ENCODE peak calls at places on chromosomes 13 and 19, in four cellular contexts. S is astrocyte of the spinal cord, A is fibroblast of pulmonary artery, T is AG04450. C is an unnamed sample.
A peak's percentile ranks its signal among the peaks of the same experiment; 100 is the strongest.

GRCh38 chr19:51664997-51665396 is 18.4 kb upstream of the SIGLEC14 start:
- DNase-seq in S (no peak), A (no peak), T (no peak), C (peak; percentile 11)

GRCh38 chr13:22793598-22794134 is 387.1 kb upstream of the SGCG start:
- DNase-seq in S (peak; percentile 33), A (no peak), T (no peak), C (no peak)

GRCh38 chr13:56352356-56352755 is 788.4 kb upstream of the PRR20A start:
- DNase-seq in S (peak; percentile 4), A (no peak), T (no peak), C (no peak)

GRCh38 chr19:44648536-44649370 is 5.0 kb downstream of the PVR start:
- DNase-seq in S (peak; percentile 36), A (peak; percentile 90), T (no peak), C (peak; percentile 80)

GRCh38 chr13:32011971-32012370 is 19.6 kb upstream of the FRY start:
- DNase-seq in S (no peak), A (no peak), T (no peak), C (no peak)

GRCh38 chr19:10769533-10770491 is 51.9 kb downstream of the DNM2 start:
- DNase-seq in S (no peak), A (peak; percentile 31), T (no peak), C (peak; percentile 62)

GRCh38 chr13:102870677-102871415 is 25.0 kb downstream of the ERCC5 start:
- DNase-seq in S (peak; percentile 73), A (peak; percentile 78), T (no peak), C (peak; percentile 64)

GRCh38 chr13:48131481-48131992 is 36.6 kb upstream of the MED4 start:
- DNase-seq in S (no peak), A (no peak), T (no peak), C (no peak)

GRCh38 chr13:97004886-97005285 is 10.6 kb upstream of the OXGR1 start:
- DNase-seq in S (no peak), A (peak; percentile 37), T (no peak), C (no peak)

GRCh38 chr13:43057653-43058317 is 34.4 kb downstream of the DNAJC15 start:
- DNase-seq in S (peak; percentile 92), A (peak; percentile 33), T (no peak), C (peak; percentile 44)

GRCh38 chr19:35612224-35612558 is 344 bp upstream of the HAUS5 start:
- DNase-seq in S (no peak), A (no peak), T (no peak), C (no peak)

GRCh38 chr19:53598361-53598760 is 33.4 kb upstream of the DPRX start:
- DNase-seq in S (no peak), A (no peak), T (no peak), C (no peak)

GRCh38 chr19:33193864-33194362 is at the start of gene LRP3:
- DNase-seq in S (no peak), A (peak; percentile 18), T (no peak), C (peak; percentile 34)

GRCh38 chr19:5251096-5252065 is 89.2 kb downstream of the PTPRS start:
- DNase-seq in S (no peak), A (no peak), T (no peak), C (no peak)

GRCh38 chr19:49823472-49823871 is 5.4 kb downstream of the MED25 start:
- DNase-seq in S (no peak), A (no peak), T (no peak), C (no peak)

GRCh38 chr13:43196171-43196611 is 172.8 kb downstream of the DNAJC15 start:
- DNase-seq in S (peak; percentile 4), A (peak; percentile 53), T (no peak), C (peak; percentile 48)

GRCh38 chr13:81745391-81745790 is 1404.5 kb upstream of the SPRY2 start:
- DNase-seq in S (no peak), A (no peak), T (no peak), C (no peak)

GRCh38 chr19:48616491-48617056 is 1.7 kb upstream of the FAM83E start:
- DNase-seq in S (no peak), A (no peak), T (no peak), C (no peak)

GRCh38 chr13:104310861-104311260 is 1244.6 kb upstream of the SLC10A2 start:
- DNase-seq in S (peak; percentile 33), A (no peak), T (no peak), C (no peak)

GRCh38 chr19:42197375-42197817 is 20.1 kb downstream of the DEDD2 start:
- DNase-seq in S (no peak), A (no peak), T (no peak), C (no peak)

GRCh38 chr13:46126552-46127171 is 21.8 kb upstream of the CPB2 start:
- DNase-seq in S (peak; percentile 75), A (peak; percentile 84), T (peak; percentile 43), C (peak; percentile 75)

GRCh38 chr13:72166102-72166660 is 299.2 kb upstream of the DACH1 start:
- DNase-seq in S (peak; percentile 35), A (no peak), T (no peak), C (peak; percentile 11)

GRCh38 chr19:37303591-37304171 is 67.2 kb upstream of the ZNF527 start:
- DNase-seq in S (no peak), A (no peak), T (no peak), C (no peak)

GRCh38 chr13:19810996-19811881 is 28.5 kb upstream of the PSPC1 start:
- DNase-seq in S (no peak), A (peak; percentile 13), T (no peak), C (peak; percentile 61)

GRCh38 chr19:33684550-33685303 is 63.0 kb downstream of the CHST8 start:
- DNase-seq in S (no peak), A (no peak), T (no peak), C (no peak)

GRCh38 chr19:19269952-19270694 is 3.0 kb downstream of the TM6SF2 start:
- DNase-seq in S (no peak), A (no peak), T (no peak), C (no peak)

GRCh38 chr19:47660435-47660832 is 51.5 kb downstream of the BICRA start:
- DNase-seq in S (no peak), A (no peak), T (no peak), C (no peak)

GRCh38 chr13:83449666-83450395 is 432.4 kb downstream of the SLITRK1 start:
- DNase-seq in S (peak; percentile 58), A (peak; percentile 50), T (peak; percentile 13), C (peak; percentile 0)

GRCh38 chr13:76991796-76992547 is at the start of gene CLN5:
- DNase-seq in S (peak; percentile 93), A (peak; percentile 93), T (peak; percentile 67), C (peak; percentile 93)

GRCh38 chr19:47095707-47096704 is 17.6 kb downstream of the ZC3H4 start:
- DNase-seq in S (peak; percentile 39), A (no peak), T (no peak), C (peak; percentile 53)

DNA sequence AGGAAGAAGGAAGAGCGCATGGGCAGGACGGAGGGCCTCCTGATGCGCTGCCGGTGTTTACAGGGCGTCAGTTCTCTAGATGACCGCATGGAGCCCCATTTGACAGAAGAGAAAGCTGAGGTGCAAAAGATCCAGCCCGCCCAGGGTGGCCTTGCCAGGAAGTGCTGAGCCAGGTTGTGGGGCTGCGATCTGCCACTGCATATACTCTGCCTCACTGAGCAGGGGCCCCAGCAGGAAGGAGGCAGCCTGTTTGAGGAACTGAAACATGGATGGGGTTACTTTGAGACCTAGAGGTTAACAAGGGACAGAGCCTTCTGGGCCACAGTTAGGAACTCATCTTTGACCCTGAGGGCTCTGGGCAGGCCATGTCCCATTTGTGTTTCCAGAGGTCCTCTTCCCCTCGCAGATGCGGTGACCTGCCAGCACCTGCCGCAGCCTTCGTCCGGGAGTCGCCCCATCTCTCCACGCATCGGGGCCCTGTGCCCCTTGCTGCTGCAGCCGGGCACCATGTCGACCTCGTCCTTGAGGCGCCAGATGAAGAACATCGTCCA is 3.2 kb downstream of the EPN1 start:
- DNase-seq in S (no peak), A (no peak), T (no peak), C (no peak)
- TF ChIP-seq CTCF in S (no peak), A (no peak), T (no peak), C (no peak)

DNA sequence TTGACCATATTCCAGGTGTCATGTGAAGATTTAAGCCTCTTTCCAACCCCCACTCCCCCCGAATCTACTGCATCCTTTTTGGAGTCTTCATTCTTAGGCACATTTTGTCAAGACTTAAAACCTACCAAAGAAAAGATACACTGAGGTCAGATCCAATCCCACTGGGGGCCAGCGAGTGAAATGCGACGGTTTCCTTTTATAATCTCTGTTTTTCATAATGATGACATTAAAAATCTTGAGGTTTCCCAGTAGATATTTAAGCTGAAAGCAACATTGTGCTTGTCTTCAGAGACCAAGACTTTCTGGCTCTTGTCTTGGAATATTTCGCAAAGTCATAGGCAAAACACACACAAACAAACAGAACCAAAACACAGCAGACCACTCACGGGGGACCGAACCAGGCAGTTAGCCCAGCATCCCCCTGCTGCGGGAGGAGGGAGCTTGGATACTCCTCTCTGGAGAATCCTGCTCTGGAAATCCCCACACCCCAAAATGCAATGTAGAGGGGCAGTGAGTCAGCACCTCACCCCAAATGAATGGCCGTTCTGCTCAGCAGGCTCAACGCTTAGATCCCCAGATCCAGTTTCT is 521 bp upstream of the GAS6 start:
- DNase-seq in S (no peak), A (no peak), T (no peak), C (peak; percentile 39)
- H3K4me3 ChIP-seq in S (peak overlapping the region; percentile 71), A (peak overlapping the region; percentile 62), T (peak overlapping the region; percentile 82), C (peak overlapping the region; percentile 88)

GRCh38 chr13:67772807-67773453 is 542.8 kb upstream of the PCDH9 start:
- DNase-seq in S (no peak), A (no peak), T (no peak), C (no peak)

GRCh38 chr13:67775359-67775758 is 545.2 kb upstream of the PCDH9 start:
- DNase-seq in S (no peak), A (no peak), T (no peak), C (no peak)

GRCh38 chr13:67771106-67771505 is 541.0 kb upstream of the PCDH9 start:
- DNase-seq in S (no peak), A (no peak), T (no peak), C (no peak)

GRCh38 chr13:67769063-67769986 is 539.2 kb upstream of the PCDH9 start:
- DNase-seq in S (no peak), A (no peak), T (no peak), C (no peak)

DNA sequence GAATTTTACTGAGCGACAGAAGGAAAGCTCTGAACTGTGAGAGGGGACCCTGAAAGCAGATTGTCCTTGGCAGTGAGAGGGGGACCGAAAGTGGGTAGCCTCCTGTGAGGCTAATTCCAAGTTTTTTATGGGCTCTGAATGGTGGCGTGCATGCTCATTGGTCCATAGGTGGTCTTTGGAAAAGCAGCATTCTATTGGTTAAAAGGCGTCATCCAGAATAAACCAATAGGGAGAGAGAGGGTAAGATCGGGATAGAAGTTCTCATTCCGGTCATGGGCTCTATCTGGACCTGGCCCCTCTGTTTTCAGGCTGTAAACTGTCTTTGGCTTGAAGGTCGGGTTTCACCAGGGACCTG is 539.8 kb upstream of the PCDH9 start:
- DNase-seq in S (no peak), A (no peak), T (no peak), C (no peak)
- TF ChIP-seq CTCF in S (no peak), A (no peak), T (no peak), C (no peak)

GRCh38 chr19:14086098-14086497 is 515 bp upstream of the C19orf67 start:
- DNase-seq in S (no peak), A (no peak), T (no peak), C (no peak)

GRCh38 chr19:14085309-14085995 is at the start of gene C19orf67:
- DNase-seq in S (no peak), A (no peak), T (no peak), C (no peak)

GRCh38 chr19:14081797-14082674 is 3.5 kb downstream of the C19orf67 start:
- DNase-seq in S (no peak), A (no peak), T (no peak), C (no peak)

GRCh38 chr19:14080887-14081796 is 4.4 kb downstream of the C19orf67 start:
- DNase-seq in S (peak; percentile 99), A (peak; percentile 100), T (peak; percentile 99), C (peak; percentile 100)

DNA sequence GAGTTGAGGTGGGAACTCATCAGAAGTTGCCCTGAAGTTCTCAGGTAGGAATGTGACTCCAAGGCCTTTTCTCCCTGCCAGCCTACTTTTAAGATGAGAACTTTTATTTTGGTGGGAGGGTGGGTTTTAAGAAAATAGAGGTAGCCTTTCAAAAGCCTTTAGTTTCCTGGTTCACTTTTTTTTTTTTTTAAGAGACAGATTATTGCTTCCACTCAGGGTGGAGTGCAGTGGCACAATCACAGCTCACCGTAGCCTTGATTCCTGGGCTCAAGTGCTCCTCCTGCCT is 3.0 kb downstream of the C19orf67 start:
- DNase-seq in S (no peak), A (no peak), T (no peak), C (no peak)
- H3K4me3 ChIP-seq in S (no peak overlapping the region), A (no peak overlapping the region), T (no peak overlapping the region), C (peak overlapping the region; percentile 86)